ENCODE peak calls at places on chromosomes 3 and 15, in five cellular contexts. J, U, X, I and M are unnamed samples.
A peak's percentile ranks its signal among the peaks of the same experiment; 100 is the strongest.

GRCh38 chr3:184593201-184593922 is 31.8 kb downstream of the EPHB3 start:
- DNase-seq in U (peak; percentile 13), X (peak; percentile 28), J (no peak), I (no peak), M (peak; percentile 22)

GRCh38 chr3:181358555-181358954 is 353.2 kb upstream of the SOX2 start:
- DNase-seq in J (no peak), I (no peak), X (no peak), U (no peak), M (no peak)

GRCh38 chr15:80780416-80781221 is 1.4 kb downstream of the CEMIP start:
- DNase-seq in X (peak; percentile 73), U (peak; percentile 57), I (no peak), J (no peak), M (no peak)

GRCh38 chr3:107265526-107265925 is 111.7 kb upstream of the CCDC54 start:
- DNase-seq in J (no peak), X (no peak), U (no peak), I (no peak), M (no peak)

GRCh38 chr3:177604181-177604580 is 406.9 kb upstream of the TBL1XR1 start:
- DNase-seq in I (no peak), J (no peak), X (no peak), U (no peak), M (no peak)

GRCh38 chr3:148077318-148077923 is 620.3 kb upstream of the AGTR1 start:
- DNase-seq in J (no peak), I (no peak), U (peak; percentile 60), X (no peak), M (no peak)

GRCh38 chr15:61935493-61935892 is 124.8 kb downstream of the VPS13C start:
- DNase-seq in X (no peak), U (no peak), I (no peak), J (no peak), M (no peak)

GRCh38 chr3:110679235-110679634 is 392.4 kb upstream of the NECTIN3 start:
- DNase-seq in J (no peak), U (no peak), X (no peak), I (no peak), M (no peak)

GRCh38 chr3:128498127-128498626 is 5.2 kb upstream of the GATA2 start:
- DNase-seq in U (no peak), J (no peak), X (no peak), I (no peak), M (no peak)

GRCh38 chr3:189308594-189308993 is 136.8 kb downstream of the TPRG1 start:
- DNase-seq in I (no peak), U (no peak), X (no peak), J (no peak), M (no peak)
- H3K4me3 ChIP-seq in I (no peak overlapping the region), U (no peak overlapping the region), X (no peak overlapping the region), J (no peak overlapping the region), M (no peak overlapping the region)

GRCh38 chr3:5250467-5251195 is 63.1 kb downstream of the EDEM1 start:
- DNase-seq in I (no peak), U (no peak), J (no peak), X (no peak), M (no peak)
- H3K4me3 ChIP-seq in I (no peak overlapping the region), U (peak overlapping the region; percentile 41), J (peak overlapping the region; percentile 40), X (peak overlapping the region; percentile 11), M (peak overlapping the region; percentile 35)

GRCh38 chr3:37862219-37862711 is 585 bp downstream of the CTDSPL start:
- DNase-seq in X (peak; percentile 73), J (no peak), I (no peak), U (peak; percentile 37), M (no peak)

GRCh38 chr3:37864904-37865303 is 3.2 kb downstream of the CTDSPL start:
- DNase-seq in U (no peak), I (no peak), J (no peak), X (no peak), M (no peak)

GRCh38 chr3:37863949-37864822 is 2.5 kb downstream of the CTDSPL start:
- DNase-seq in U (no peak), I (no peak), J (no peak), X (no peak), M (no peak)

GRCh38 chr3:37862712-37863551 is 1.3 kb downstream of the CTDSPL start:
- DNase-seq in J (no peak), X (no peak), U (peak; percentile 63), I (no peak), M (no peak)

DNA sequence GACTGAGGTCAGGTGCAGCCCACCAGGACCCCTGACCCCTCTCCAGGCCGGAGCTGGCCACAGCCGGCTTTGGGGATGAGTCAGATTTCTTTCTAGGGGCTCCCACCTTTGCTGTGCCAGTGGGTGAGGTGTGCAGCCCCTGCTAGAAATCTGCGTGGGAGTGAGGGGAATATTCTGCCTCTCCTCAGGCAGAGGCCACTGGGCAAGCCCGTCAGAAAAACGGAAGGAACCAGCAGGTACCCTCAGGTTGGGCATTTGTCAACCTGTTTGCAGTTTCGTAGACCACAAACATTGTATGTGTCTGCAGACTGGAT is 1.8 kb downstream of the CTDSPL start:
- DNase-seq in U (no peak), I (no peak), X (no peak), J (no peak), M (no peak)
- H3K4me3 ChIP-seq in U (peak overlapping the region; percentile 84), I (no peak overlapping the region), X (peak overlapping the region; percentile 78), J (peak overlapping the region; percentile 91), M (peak overlapping the region; percentile 76)

DNA sequence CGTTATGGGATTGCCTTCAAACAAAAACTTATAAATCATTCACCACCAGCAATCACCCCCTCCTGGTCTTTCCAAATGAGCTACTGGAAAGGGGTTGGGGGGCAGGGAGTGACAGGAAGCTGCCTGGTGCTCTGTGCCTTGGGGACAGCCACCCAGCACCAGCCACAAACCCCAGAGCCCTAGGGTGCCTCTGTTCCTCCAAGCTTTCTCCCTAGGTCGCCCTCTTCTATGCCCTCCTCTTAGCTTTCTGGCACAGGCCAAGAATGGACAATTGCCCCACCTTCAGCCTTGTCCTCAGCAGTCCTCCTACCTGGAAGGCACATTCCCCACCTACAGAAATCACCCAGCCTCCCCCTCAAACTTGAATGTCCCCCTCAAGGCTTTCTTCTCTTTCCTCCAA is 3.3 kb downstream of the OXTR start:
- DNase-seq in I (no peak), X (no peak), J (no peak), U (no peak), M (no peak)
- H3K4me3 ChIP-seq in I (no peak overlapping the region), X (no peak overlapping the region), J (peak overlapping the region; percentile 66), U (no peak overlapping the region), M (peak overlapping the region; percentile 11)